ENCODE peak calls at places on chromosome 15, in five cellular contexts. J, T, X, V and C are unnamed samples.

GRCh38 chr15:66884661-66885237 is 180.7 kb upstream of the SMAD3 start:
- DNase-seq in V (no peak), J (no peak), T (peak; percentile 27), X (no peak), C (no peak)

GRCh38 chr15:57820119-57820518 is 113.6 kb downstream of the POLR2M start:
- DNase-seq in V (no peak), T (no peak), X (no peak), J (no peak), C (no peak)

GRCh38 chr15:100291106-100291505 is 50.7 kb downstream of the ADAMTS17 start:
- DNase-seq in X (no peak), J (no peak), T (no peak), V (no peak), C (no peak)

GRCh38 chr15:69046781-69047180 is 32.3 kb downstream of the NOX5 start:
- DNase-seq in V (no peak), J (no peak), T (no peak), X (no peak), C (no peak)

GRCh38 chr15:62469478-62469873 is 304.4 kb upstream of the C2CD4B start:
- DNase-seq in V (no peak), J (no peak), X (no peak), T (no peak), C (peak; percentile 54)

GRCh38 chr15:68511073-68511991 is 67.5 kb upstream of the CORO2B start:
- DNase-seq in J (no peak), T (no peak), V (no peak), X (peak; percentile 48), C (no peak)

GRCh38 chr15:52093539-52094502 is 18.8 kb downstream of the BCL2L10 start:
- DNase-seq in V (no peak), X (peak; percentile 29), T (no peak), J (peak; percentile 80), C (no peak)

GRCh38 chr15:39127151-39127815 is 453.6 kb upstream of the THBS1 start:
- DNase-seq in T (no peak), X (no peak), V (no peak), J (no peak), C (no peak)

GRCh38 chr15:61835476-61836106 is 224.7 kb downstream of the VPS13C start:
- DNase-seq in X (peak; percentile 53), T (peak; percentile 82), J (peak; percentile 69), V (peak; percentile 22), C (peak; percentile 58)

GRCh38 chr15:56245871-56246814 is 2.5 kb upstream of the RFX7 start:
- DNase-seq in V (peak; percentile 83), T (peak; percentile 96), X (peak; percentile 92), J (peak; percentile 93), C (peak; percentile 92)

GRCh38 chr15:27681038-27681437 is 418.1 kb downstream of the OCA2 start:
- DNase-seq in J (no peak), V (no peak), T (no peak), X (no peak), C (no peak)

GRCh38 chr15:74541494-74542191 is 623 bp downstream of the ARID3B start:
- DNase-seq in X (peak; percentile 38), T (peak; percentile 74), J (peak; percentile 42), V (peak; percentile 21), C (peak; percentile 38)

GRCh38 chr15:70210538-70210937 is 112.8 kb upstream of the TLE3 start:
- DNase-seq in J (no peak), T (no peak), V (no peak), X (no peak), C (no peak)

GRCh38 chr15:29695486-29696167 is 126.6 kb downstream of the TJP1 start:
- DNase-seq in X (no peak), V (no peak), T (no peak), J (no peak), C (no peak)

GRCh38 chr15:20358781-20359414 is 182.7 kb downstream of the GOLGA6L6 start:
- DNase-seq in T (no peak), V (no peak), J (no peak), X (no peak), C (no peak)
- H3K9me3 ChIP-seq in T (no peaks in the 10 kb centered on the region), V (no peaks in the 10 kb centered on the region), J (no peaks in the 10 kb centered on the region), X (no peaks in the 10 kb centered on the region), C (no peaks in the 10 kb centered on the region)

GRCh38 chr15:98699591-98700424 is 51.5 kb downstream of the IGF1R start:
- DNase-seq in J (no peak), V (no peak), T (no peak), X (no peak), C (no peak)

GRCh38 chr15:98703291-98703690 is 55.0 kb downstream of the IGF1R start:
- DNase-seq in J (no peak), X (no peak), V (no peak), T (no peak), C (no peak)

GRCh38 chr15:98698792-98699191 is 50.5 kb downstream of the IGF1R start:
- DNase-seq in T (no peak), J (no peak), V (no peak), X (no peak), C (no peak)

GRCh38 chr15:98705070-98705469 is 56.7 kb downstream of the IGF1R start:
- DNase-seq in J (no peak), V (no peak), T (no peak), X (no peak), C (no peak)

DNA sequence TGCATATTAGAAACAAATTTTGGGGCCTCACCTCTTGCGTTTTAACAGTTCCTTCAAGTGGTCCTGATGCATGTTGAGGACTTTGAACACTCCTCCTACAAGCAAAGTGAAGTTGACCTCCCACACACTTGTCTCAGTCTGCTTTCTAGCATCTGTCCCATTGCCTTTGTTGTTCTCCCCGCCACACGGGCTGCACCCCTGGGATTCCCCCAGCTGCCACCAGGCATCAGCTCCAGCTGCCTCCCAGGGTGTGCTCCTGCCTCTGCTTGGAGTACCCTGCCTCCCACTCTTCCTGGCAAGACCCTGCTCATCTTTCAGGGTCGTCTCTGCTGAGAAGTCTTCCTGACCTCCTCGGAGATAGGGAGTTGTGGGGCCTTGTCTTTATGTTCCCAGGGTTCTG is 52.2 kb downstream of the IGF1R start:
- DNase-seq in T (no peak), V (no peak), J (no peak), X (no peak), C (no peak)
- H3K4me3 ChIP-seq in T (no peak overlapping the region), V (no peak overlapping the region), J (no peak overlapping the region), X (no peak overlapping the region), C (no peak overlapping the region)

DNA sequence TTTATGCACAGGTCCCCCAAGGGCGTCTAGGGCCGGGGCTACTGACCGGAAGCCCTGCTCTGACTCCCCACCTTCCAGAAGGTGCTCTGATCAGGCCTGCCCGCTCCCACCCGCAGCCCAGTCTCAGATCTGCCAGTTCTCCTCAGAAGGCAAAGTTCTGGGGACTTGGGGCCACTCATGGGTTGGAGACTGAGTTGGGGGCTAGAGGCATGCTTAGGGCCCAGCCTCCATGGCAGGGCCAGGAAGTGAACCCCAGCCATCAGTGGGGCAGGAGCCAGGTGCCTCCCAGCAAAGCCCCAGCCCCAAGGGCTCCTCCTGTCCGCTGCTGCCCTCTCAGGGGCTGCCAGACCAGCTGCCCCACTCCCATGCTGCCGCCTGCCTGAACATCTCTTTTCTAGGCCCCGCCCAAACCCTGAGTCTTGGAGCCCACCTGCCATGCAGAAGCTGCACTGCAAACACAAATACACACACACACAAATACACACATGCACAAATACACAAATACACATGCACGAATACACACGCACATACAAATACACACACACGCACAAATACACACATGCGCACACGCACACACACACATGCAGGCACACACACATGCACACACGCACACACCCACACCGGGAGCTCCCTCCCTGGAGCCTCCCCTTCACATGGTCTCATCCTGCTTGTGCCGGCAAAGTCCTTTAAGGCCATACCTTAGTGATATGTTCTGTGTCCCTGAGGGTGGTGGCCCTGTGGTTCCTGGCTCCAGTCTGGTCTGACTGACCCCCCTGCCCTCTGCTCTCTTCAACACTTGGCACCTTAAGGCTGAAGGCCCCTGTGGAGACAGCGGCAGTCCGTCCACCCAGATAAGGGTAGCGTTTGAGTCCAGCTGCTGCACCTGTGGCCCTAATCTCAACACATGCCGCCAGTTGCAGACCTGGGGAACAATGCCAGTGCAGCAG is 59.2 kb upstream of the KLF13 start:
- DNase-seq in T (peak; percentile 44), V (no peak), J (no peak), X (no peak), C (peak; percentile 27)
- H3K27ac ChIP-seq in T (peak overlapping the region; percentile 92), V (no peak overlapping the region), J (peak overlapping the region; percentile 89), X (no peak overlapping the region), C (no peak overlapping the region)

DNA sequence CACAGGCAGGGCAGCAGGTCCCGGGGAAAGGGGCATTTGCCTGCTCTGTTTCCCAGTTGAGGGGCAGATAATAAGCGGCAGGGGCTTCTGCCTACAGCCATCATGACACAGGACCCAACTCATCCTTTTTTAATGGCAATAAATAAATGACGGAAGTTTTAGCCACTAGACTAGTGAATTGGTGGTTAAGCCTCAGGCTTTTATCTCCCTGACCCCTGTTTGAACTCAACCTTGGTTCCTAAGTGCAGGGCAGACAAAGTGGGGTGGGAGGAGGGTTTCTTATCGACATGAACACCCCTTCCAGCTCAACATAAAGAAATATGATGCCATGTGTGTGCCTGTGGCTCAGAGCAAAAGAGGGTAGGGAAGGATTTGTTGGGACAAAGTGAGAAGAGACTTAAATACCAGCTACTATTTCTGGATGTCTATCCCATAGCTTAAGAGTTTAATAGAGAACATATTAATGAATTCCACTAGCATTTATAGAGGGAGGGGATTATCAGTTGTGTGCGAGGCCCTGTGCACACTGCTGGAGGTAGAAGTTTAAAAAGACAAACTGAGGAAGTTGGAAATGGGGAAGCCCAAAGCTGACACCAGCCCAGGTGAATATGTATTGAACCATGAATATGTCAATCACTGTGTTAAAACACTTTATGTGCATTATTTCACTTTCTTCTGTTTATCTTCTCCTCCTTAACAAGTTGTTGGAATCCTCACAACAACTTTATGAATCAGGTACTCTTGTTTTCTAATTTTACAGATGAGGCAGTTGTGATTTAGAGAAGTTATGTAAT is 939.4 kb downstream of the MCTP2 start:
- DNase-seq in T (no peak), V (no peak), X (no peak), J (no peak), C (no peak)
- H3K9me3 ChIP-seq in T (no peaks in the 10 kb centered on the region), V (no peaks in the 10 kb centered on the region), X (no peaks in the 10 kb centered on the region), J (no peaks in the 10 kb centered on the region), C (no peaks in the 10 kb centered on the region)

GRCh38 chr15:60519218-60519617 is 40.3 kb upstream of the ICE2 start:
- DNase-seq in X (no peak), J (no peak), V (no peak), T (no peak), C (no peak)
- H3K4me3 ChIP-seq in X (no peak overlapping the region), J (no peak overlapping the region), V (no peak overlapping the region), T (no peak overlapping the region), C (no peak overlapping the region)